ENCODE peak calls at places on chromosomes 16 and 17, in seven cellular contexts. One of them, this sample, is unnamed.

GRCh38 chr16:58493756-58494431 is 6.0 kb upstream of the NDRG4 start:
- DNase-seq in GM10248: no peak
- DNase-seq in progenitor cell of endocrine pancreas: no peak
- DNase-seq in GDM1: no peak
- DNase-seq in CD8-positive, alpha-beta memory T cell: no peak
- DNase-seq in esophagus squamous epithelium: no peak
- DNase-seq in CD4-positive, alpha-beta memory T cell: no peak
- DNase-seq in this sample: no peak

GRCh38 chr16:46748775-46749705 is 896 bp upstream of the MYLK3 start:
- DNase-seq in GM10248: peak
- DNase-seq in progenitor cell of endocrine pancreas: no peak
- DNase-seq in GDM1: no peak
- DNase-seq in CD8-positive, alpha-beta memory T cell: no peak
- DNase-seq in esophagus squamous epithelium: no peak
- DNase-seq in CD4-positive, alpha-beta memory T cell: no peak
- DNase-seq in this sample: no peak

GRCh38 chr16:20740901-20741491 is 622 bp downstream of the THUMPD1 start:
- DNase-seq in GM10248: peak
- DNase-seq in progenitor cell of endocrine pancreas: peak
- DNase-seq in GDM1: peak
- DNase-seq in CD8-positive, alpha-beta memory T cell: peak
- DNase-seq in esophagus squamous epithelium: peak
- DNase-seq in CD4-positive, alpha-beta memory T cell: peak
- DNase-seq in this sample: peak

GRCh38 chr16:1993731-1994131 is 4.0 kb downstream of the SYNGR3 start:
- DNase-seq in GM10248: no peak
- DNase-seq in progenitor cell of endocrine pancreas: no peak
- DNase-seq in GDM1: no peak
- DNase-seq in CD8-positive, alpha-beta memory T cell: no peak
- DNase-seq in esophagus squamous epithelium: no peak
- DNase-seq in CD4-positive, alpha-beta memory T cell: no peak
- DNase-seq in this sample: no peak

GRCh38 chr17:82967268-82968032 is 112.0 kb upstream of the METRNL start:
- DNase-seq in GM10248: no peak
- DNase-seq in progenitor cell of endocrine pancreas: no peak
- DNase-seq in GDM1: no peak
- DNase-seq in CD8-positive, alpha-beta memory T cell: no peak
- DNase-seq in esophagus squamous epithelium: no peak
- DNase-seq in CD4-positive, alpha-beta memory T cell: no peak
- DNase-seq in this sample: no peak

GRCh38 chr17:47220531-47220999 is 11.4 kb downstream of the MYL4 start:
- DNase-seq in GM10248: no peak
- DNase-seq in progenitor cell of endocrine pancreas: no peak
- DNase-seq in GDM1: peak
- DNase-seq in CD8-positive, alpha-beta memory T cell: peak
- DNase-seq in esophagus squamous epithelium: no peak
- DNase-seq in CD4-positive, alpha-beta memory T cell: peak
- DNase-seq in this sample: no peak

GRCh38 chr16:67942200-67942509 is 1.8 kb downstream of the LCAT start:
- DNase-seq in GM10248: peak
- DNase-seq in progenitor cell of endocrine pancreas: peak
- DNase-seq in GDM1: no peak
- DNase-seq in CD8-positive, alpha-beta memory T cell: no peak
- DNase-seq in esophagus squamous epithelium: no peak
- DNase-seq in CD4-positive, alpha-beta memory T cell: peak
- DNase-seq in this sample: peak

GRCh38 chr17:29250666-29251065 is 4.0 kb downstream of the CRYBA1 start:
- DNase-seq in GM10248: no peak
- DNase-seq in progenitor cell of endocrine pancreas: no peak
- DNase-seq in GDM1: no peak
- DNase-seq in CD8-positive, alpha-beta memory T cell: no peak
- DNase-seq in esophagus squamous epithelium: no peak
- DNase-seq in CD4-positive, alpha-beta memory T cell: no peak
- DNase-seq in this sample: no peak

GRCh38 chr17:43695968-43696865 is 34.5 kb upstream of the MEOX1 start:
- DNase-seq in GM10248: no peak
- DNase-seq in progenitor cell of endocrine pancreas: no peak
- DNase-seq in GDM1: no peak
- DNase-seq in CD8-positive, alpha-beta memory T cell: no peak
- DNase-seq in esophagus squamous epithelium: no peak
- DNase-seq in CD4-positive, alpha-beta memory T cell: no peak
- DNase-seq in this sample: no peak